ENCODE peak calls at places on chromosomes 3 and 15, in nine cellular contexts. H is upper lobe of right lung, O is PC-3, D is adrenal gland, Y is GM12865, L is mucosa of descending colon, X is cardiac muscle cell, A is cardiac fibroblast, Q is Peyer's patch. G is an unnamed sample.

GRCh38 chr3:25396686-25397085 is 31.4 kb upstream of the RARB start:
- DNase-seq in H (no peak), O (no peak), D (no peak), Y (peak), L (no peak), X (no peak), A (no peak), Q (no peak), G (no peak)

GRCh38 chr3:71694358-71694999 is 30.7 kb downstream of the EIF4E3 start:
- DNase-seq in H (no peak), O (peak), D (no peak), Y (no peak), L (no peak), X (peak), A (peak), Q (peak), G (peak)

GRCh38 chr3:159266779-159267178 is 464.9 kb downstream of the MFSD1 start:
- DNase-seq in H (no peak), O (peak), D (peak), Y (peak), L (no peak), X (peak), A (peak), Q (no peak), G (no peak)

GRCh38 chr3:12948891-12949711 is 107.7 kb upstream of the RPL32 start:
- DNase-seq in H (peak), O (peak), D (peak), Y (peak), L (no peak), X (peak), A (peak), Q (no peak), G (peak)

GRCh38 chr3:193008654-193009053 is 91.0 kb upstream of the MB21D2 start:
- DNase-seq in H (no peak), O (no peak), D (no peak), Y (no peak), L (no peak), X (no peak), A (no peak), Q (no peak), G (no peak)

GRCh38 chr15:31267161-31268107 is 59.2 kb upstream of the KLF13 start:
- DNase-seq in H (peak), O (no peak), D (no peak), Y (no peak), L (no peak), X (no peak), A (no peak), Q (peak), G (no peak)

GRCh38 chr3:58175098-58175428 is 35.7 kb downstream of the DNASE1L3 start:
- DNase-seq in H (no peak), O (no peak), D (no peak), Y (no peak), L (no peak), X (no peak), A (no peak), Q (no peak), G (no peak)

GRCh38 chr15:36878745-36879262 is 221.5 kb downstream of the MEIS2 start:
- DNase-seq in H (no peak), O (no peak), D (no peak), Y (no peak), L (no peak), X (no peak), A (no peak), Q (no peak), G (no peak)

GRCh38 chr15:89665449-89666146 is 10.3 kb upstream of the KIF7 start:
- DNase-seq in H (peak), O (peak), D (peak), Y (peak), L (peak), X (peak), A (peak), Q (peak), G (peak)

GRCh38 chr15:41838400-41838897 is at the start of gene PLA2G4B:
- DNase-seq in H (peak), O (peak), D (no peak), Y (no peak), L (peak), X (no peak), A (no peak), Q (peak), G (no peak)

DNA sequence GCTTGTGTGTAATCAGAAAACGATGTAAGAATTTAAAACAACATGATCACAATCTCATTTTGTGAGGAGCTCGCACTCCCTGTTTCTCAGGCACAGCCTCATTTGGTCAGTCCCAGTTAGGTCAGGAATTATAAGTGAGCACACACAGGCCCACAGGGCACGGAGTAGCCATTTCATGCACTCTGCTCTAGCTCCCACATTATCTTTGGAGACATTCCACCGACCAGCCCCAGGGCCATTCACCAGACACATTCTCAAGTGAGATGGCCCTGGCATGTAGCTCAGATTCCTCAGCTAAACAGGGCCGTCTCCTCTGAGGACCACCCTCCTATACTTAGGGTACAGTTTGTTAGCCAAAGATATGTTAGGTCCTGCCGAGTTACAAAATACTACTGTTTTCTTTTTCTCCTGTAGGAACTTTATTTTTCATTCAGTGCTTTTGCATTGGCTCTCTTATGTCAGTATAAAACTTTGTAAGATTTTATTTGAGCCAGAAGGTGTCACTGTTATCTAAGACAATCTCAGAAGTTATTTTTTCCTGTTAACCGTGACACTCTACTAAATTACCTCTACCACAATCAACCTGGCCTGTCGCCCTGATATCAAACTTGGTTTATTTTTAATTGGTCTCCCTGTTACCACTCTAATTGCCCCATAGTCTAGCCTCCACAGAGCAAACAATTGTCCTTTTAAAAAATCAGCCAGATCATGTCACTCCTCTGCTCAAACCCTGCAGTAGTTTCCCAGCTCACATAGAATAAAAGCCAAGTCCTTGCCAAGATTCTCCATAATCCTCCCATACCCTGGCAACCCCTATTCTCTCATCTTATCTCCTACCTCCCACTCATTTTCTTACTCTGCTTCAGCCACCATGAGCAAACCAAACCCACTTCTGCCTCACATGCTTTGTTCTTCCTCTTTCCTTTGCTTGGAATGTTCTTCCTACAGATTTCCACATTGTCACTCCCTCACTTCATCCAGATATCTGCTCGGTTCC is 105.7 kb downstream of the PPP2R3A start:
- DNase-seq in H (no peak), O (peak), D (peak), Y (peak), L (no peak), X (peak), A (peak), Q (no peak), G (peak)
- TF ChIP-seq CTCF in H (peak), O (peak), D (peak), Y (no peak), L (no peak), X (no peak), A (no peak), Q (no peak), G (no peak)

DNA sequence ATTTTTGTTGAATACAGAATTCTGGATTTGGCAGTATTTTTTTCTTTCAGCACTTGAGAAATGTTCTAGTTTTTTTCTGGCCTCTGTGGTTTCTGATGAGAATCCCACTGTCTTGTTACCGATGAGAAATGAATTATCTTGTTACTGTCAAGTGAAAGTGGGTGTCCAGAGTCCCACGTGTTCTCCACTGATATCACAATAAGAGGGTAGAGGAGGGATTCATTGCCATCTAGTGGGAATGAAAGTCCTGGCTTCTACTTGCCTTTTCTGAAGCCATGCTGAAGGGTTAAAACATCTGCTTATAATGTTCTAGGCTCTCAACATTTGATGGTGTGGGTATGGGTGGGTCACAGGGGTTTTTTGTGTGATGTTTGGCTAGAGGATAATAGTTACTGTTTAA is 66.1 kb downstream of the SEC22A start:
- DNase-seq in H (no peak), O (no peak), D (no peak), Y (no peak), L (no peak), X (no peak), A (no peak), Q (no peak), G (peak)
- H3K4me3 ChIP-seq in H (no peak), O (no peak), D (no peak), Y (no peak), L (no peak), X (no peak), A (no peak), Q (no peak), G (no peak)

DNA sequence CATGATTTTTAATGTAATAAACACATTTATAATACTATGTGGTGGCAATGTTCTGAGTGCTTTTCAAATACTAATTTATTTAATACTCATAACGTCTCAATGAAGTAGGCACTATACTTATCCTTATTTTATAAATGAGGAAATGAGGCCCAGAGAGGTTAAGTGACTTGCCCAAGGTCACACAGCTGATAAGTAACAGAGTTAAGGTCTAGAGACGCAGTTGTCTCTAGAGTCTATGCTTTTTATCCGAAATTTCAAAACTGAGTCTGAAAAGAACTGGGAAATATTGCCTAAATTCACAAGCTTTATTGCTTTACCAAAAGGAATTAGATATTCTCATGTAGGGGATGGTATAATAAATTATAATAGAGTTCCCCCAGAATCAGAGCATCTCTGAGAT is 31.4 kb upstream of the MAGEF1 start:
- DNase-seq in H (no peak), O (no peak), D (no peak), Y (no peak), L (no peak), X (no peak), A (no peak), Q (no peak), G (no peak)
- TF ChIP-seq CTCF in H (no peak), O (no peak), D (no peak), Y (no peak), L (no peak), X (no peak), A (no peak), Q (no peak), G (no peak)

DNA sequence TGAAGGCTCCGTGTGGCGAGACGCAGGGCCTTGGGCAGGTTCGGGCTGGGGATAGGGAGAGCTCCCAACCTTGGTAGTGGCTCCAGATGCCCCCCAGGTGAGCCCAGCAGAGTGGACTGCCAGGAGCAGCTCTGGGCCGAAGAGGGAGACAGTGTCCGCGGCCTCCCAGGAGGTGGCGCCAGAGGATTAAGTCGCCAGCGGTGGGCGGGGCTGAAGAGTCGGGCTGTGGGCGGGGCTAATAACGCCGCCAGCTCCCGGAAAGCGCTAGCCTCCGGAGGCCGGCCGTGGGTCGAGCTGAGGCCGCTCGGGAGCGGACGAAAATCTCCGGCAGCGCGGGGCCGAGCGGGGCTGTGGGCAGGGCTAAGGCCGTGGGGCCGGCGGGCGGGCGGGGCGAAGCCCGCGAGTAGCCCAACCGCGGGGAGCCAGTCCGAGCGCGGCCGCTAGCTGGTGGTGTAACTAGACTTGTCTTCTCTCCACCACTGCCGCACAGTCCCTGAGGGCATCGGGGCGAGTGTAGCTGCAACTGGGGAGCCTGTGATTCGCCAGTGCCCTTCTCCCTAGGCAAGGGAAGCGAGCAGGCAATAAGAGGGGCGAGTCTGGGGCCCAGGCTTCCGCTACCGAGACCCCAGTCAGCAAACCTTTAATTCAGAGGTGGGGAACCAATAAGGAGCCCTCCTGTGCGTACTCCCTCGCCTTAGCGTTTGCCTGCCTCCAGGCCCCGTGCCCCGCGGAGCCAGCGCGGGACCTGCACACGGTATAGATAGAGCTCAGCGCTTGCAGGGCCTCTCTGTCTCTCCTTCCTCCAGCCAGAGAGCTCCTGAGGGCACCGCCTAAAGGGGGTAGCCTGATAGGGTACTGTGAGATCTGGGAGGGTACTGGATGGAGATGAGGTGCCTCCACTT is 14.4 kb upstream of the BSN start:
- DNase-seq in H (peak), O (peak), D (peak), Y (peak), L (peak), X (peak), A (peak), Q (peak), G (peak)
- H3K4me3 ChIP-seq in H (peak), O (peak), D (no peak), Y (peak), L (peak), X (peak), A (peak), Q (peak), G (peak)

DNA sequence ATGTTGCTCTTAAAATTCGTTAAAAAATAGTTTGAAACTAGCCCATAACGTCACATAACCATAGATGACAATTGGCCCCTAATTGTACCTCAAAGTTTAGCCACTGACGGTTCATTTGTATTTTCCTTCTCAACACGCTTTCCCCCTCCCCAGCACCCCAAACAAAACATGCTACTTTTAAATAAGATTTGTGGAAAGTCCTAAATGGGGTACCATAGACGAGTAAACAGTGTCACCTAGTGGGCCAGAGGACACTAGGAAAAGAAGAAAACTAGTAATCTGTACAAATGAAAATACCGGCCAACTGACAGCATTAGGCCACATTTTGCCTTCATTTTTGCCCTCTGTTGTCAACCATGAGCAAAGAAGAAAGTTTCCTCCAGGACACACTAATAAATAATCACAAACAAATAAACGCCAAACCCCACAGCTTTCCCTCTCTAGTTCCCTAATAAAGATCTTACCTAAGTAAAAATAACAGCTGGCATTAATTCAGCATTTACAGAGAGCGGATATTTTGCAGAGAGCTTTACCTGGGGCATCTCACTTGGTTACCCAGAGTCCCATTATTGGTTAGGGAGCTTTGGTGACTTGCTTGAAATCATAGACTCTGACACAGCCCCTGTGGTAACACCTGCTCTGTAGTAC is 175.1 kb upstream of the ATP11B start:
- DNase-seq in H (no peak), O (peak), D (no peak), Y (peak), L (no peak), X (peak), A (peak), Q (no peak), G (peak)
- TF ChIP-seq CTCF in H (peak), O (peak), D (no peak), Y (peak), L (no peak), X (peak), A (no peak), Q (peak), G (peak)

DNA sequence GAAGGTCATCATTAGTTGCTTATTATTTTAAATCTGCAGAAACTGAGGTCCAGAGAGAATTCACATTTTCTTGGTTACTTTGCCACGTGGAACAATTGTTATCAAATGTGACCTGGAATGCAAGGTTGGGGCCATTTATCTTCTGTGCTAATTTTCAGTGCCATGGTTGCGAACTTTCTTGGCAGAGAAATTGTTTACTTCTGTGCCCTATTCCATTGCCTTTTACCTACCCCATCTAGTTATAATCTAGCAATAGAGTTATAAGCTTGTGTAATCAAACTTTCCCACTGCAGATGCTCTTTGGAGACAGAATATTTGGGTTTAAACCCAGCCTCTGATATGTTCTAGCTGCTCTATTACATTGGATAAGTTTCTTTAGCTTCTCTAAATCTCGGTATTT is 242.9 kb downstream of the LPP start:
- DNase-seq in H (no peak), O (no peak), D (peak), Y (no peak), L (no peak), X (no peak), A (no peak), Q (no peak), G (no peak)
- H3K4me3 ChIP-seq in H (peak), O (no peak), D (no peak), Y (no peak), L (no peak), X (no peak), A (no peak), Q (peak), G (no peak)